ENCODE peak calls at places on chromosomes 2 and 18, in nine cellular contexts. One of them, this sample, is unnamed.
A peak's percentile ranks its signal among the peaks of the same experiment; 100 is the strongest.

GRCh38 chr2:84631985-84632384 is 115.7 kb downstream of the DNAH6 start:
- DNase-seq in A549: no peak
- DNase-seq in body of pancreas: no peak
- DNase-seq in CD4-positive, alpha-beta memory T cell: no peak
- DNase-seq in HAP-1: no peak
- DNase-seq in psoas muscle: no peak
- DNase-seq in CD8-positive, alpha-beta T cell: no peak
- DNase-seq in GM23338: no peak
- DNase-seq in SK-N-SH: no peak
- DNase-seq in this sample: no peak

GRCh38 chr2:218041302-218042165 is 27.5 kb upstream of the RUFY4 start:
- DNase-seq in A549: no peak
- DNase-seq in body of pancreas: no peak
- DNase-seq in CD4-positive, alpha-beta memory T cell: no peak
- DNase-seq in HAP-1: no peak
- DNase-seq in psoas muscle: no peak
- DNase-seq in CD8-positive, alpha-beta T cell: no peak
- DNase-seq in GM23338: no peak
- DNase-seq in SK-N-SH: no peak
- DNase-seq in this sample: no peak

GRCh38 chr2:57617327-57617726 is 429.3 kb upstream of the VRK2 start:
- DNase-seq in A549: no peak
- DNase-seq in body of pancreas: no peak
- DNase-seq in CD4-positive, alpha-beta memory T cell: no peak
- DNase-seq in HAP-1: no peak
- DNase-seq in psoas muscle: no peak
- DNase-seq in CD8-positive, alpha-beta T cell: no peak
- DNase-seq in GM23338: no peak
- DNase-seq in SK-N-SH: no peak
- DNase-seq in this sample: no peak

GRCh38 chr2:120104002-120104467 is 91.2 kb downstream of the EPB41L5 start:
- DNase-seq in A549: no peak
- DNase-seq in body of pancreas: no peak
- DNase-seq in CD4-positive, alpha-beta memory T cell: no peak
- DNase-seq in HAP-1: peak; percentile 83
- DNase-seq in psoas muscle: no peak
- DNase-seq in CD8-positive, alpha-beta T cell: no peak
- DNase-seq in GM23338: no peak
- DNase-seq in SK-N-SH: no peak
- DNase-seq in this sample: no peak

GRCh38 chr2:219727771-219728429 is 100.5 kb downstream of the SLC4A3 start:
- DNase-seq in A549: no peak
- DNase-seq in body of pancreas: no peak
- DNase-seq in CD4-positive, alpha-beta memory T cell: no peak
- DNase-seq in HAP-1: no peak
- DNase-seq in psoas muscle: peak; percentile 28
- DNase-seq in CD8-positive, alpha-beta T cell: no peak
- DNase-seq in GM23338: no peak
- DNase-seq in SK-N-SH: no peak
- DNase-seq in this sample: no peak

GRCh38 chr2:192153561-192153960 is 41.2 kb downstream of the TMEFF2 start:
- DNase-seq in A549: no peak
- DNase-seq in body of pancreas: no peak
- DNase-seq in CD4-positive, alpha-beta memory T cell: no peak
- DNase-seq in HAP-1: no peak
- DNase-seq in psoas muscle: no peak
- DNase-seq in CD8-positive, alpha-beta T cell: no peak
- DNase-seq in GM23338: no peak
- DNase-seq in SK-N-SH: no peak
- DNase-seq in this sample: no peak

GRCh38 chr18:25279133-25279532 is 72.8 kb downstream of the ZNF521 start:
- DNase-seq in A549: no peak
- DNase-seq in body of pancreas: no peak
- DNase-seq in CD4-positive, alpha-beta memory T cell: no peak
- DNase-seq in HAP-1: no peak
- DNase-seq in psoas muscle: no peak
- DNase-seq in CD8-positive, alpha-beta T cell: no peak
- DNase-seq in GM23338: no peak
- DNase-seq in SK-N-SH: no peak
- DNase-seq in this sample: no peak

GRCh38 chr2:71804251-71804650 is 343.4 kb downstream of the CYP26B1 start:
- DNase-seq in A549: no peak
- DNase-seq in body of pancreas: no peak
- DNase-seq in CD4-positive, alpha-beta memory T cell: no peak
- DNase-seq in HAP-1: no peak
- DNase-seq in psoas muscle: no peak
- DNase-seq in CD8-positive, alpha-beta T cell: no peak
- DNase-seq in GM23338: peak; percentile 10
- DNase-seq in SK-N-SH: no peak
- DNase-seq in this sample: no peak

GRCh38 chr2:239321596-239322413 is 79.0 kb downstream of the HDAC4 start:
- DNase-seq in A549: no peak
- DNase-seq in body of pancreas: no peak
- DNase-seq in CD4-positive, alpha-beta memory T cell: peak; percentile 68
- DNase-seq in HAP-1: no peak
- DNase-seq in psoas muscle: no peak
- DNase-seq in CD8-positive, alpha-beta T cell: peak; percentile 77
- DNase-seq in GM23338: no peak
- DNase-seq in SK-N-SH: peak; percentile 9
- DNase-seq in this sample: no peak

GRCh38 chr2:68318686-68319396 is 908 bp downstream of the CNRIP1 start:
- DNase-seq in A549: no peak
- DNase-seq in body of pancreas: no peak
- DNase-seq in CD4-positive, alpha-beta memory T cell: no peak
- DNase-seq in HAP-1: no peak
- DNase-seq in psoas muscle: peak; percentile 23
- DNase-seq in CD8-positive, alpha-beta T cell: no peak
- DNase-seq in GM23338: peak; percentile 72
- DNase-seq in SK-N-SH: peak; percentile 63
- DNase-seq in this sample: no peak

GRCh38 chr2:221025397-221025796 is 546.7 kb downstream of the EPHA4 start:
- DNase-seq in A549: no peak
- DNase-seq in body of pancreas: no peak
- DNase-seq in CD4-positive, alpha-beta memory T cell: no peak
- DNase-seq in HAP-1: no peak
- DNase-seq in psoas muscle: no peak
- DNase-seq in CD8-positive, alpha-beta T cell: no peak
- DNase-seq in GM23338: no peak
- DNase-seq in SK-N-SH: no peak
- DNase-seq in this sample: no peak

GRCh38 chr2:16413257-16413656 is 252.4 kb downstream of the CYRIA start:
- DNase-seq in A549: no peak
- DNase-seq in body of pancreas: no peak
- DNase-seq in CD4-positive, alpha-beta memory T cell: no peak
- DNase-seq in HAP-1: no peak
- DNase-seq in psoas muscle: no peak
- DNase-seq in CD8-positive, alpha-beta T cell: no peak
- DNase-seq in GM23338: no peak
- DNase-seq in SK-N-SH: no peak
- DNase-seq in this sample: no peak

GRCh38 chr18:79939096-79939495 is 12.4 kb downstream of the SLC66A2 start:
- DNase-seq in A549: no peak
- DNase-seq in body of pancreas: peak; percentile 1
- DNase-seq in CD4-positive, alpha-beta memory T cell: no peak
- DNase-seq in HAP-1: no peak
- DNase-seq in psoas muscle: no peak
- DNase-seq in CD8-positive, alpha-beta T cell: no peak
- DNase-seq in GM23338: no peak
- DNase-seq in SK-N-SH: no peak
- DNase-seq in this sample: no peak

GRCh38 chr18:59357928-59358327 is 1.1 kb downstream of the LMAN1 start:
- DNase-seq in A549: no peak
- DNase-seq in body of pancreas: peak; percentile 30
- DNase-seq in CD4-positive, alpha-beta memory T cell: peak; percentile 24
- DNase-seq in HAP-1: no peak
- DNase-seq in psoas muscle: no peak
- DNase-seq in CD8-positive, alpha-beta T cell: no peak
- DNase-seq in GM23338: no peak
- DNase-seq in SK-N-SH: peak; percentile 8
- DNase-seq in this sample: no peak

GRCh38 chr2:157789933-157790511 is 86.1 kb downstream of the ACVR1 start:
- DNase-seq in A549: no peak
- DNase-seq in body of pancreas: peak; percentile 83
- DNase-seq in CD4-positive, alpha-beta memory T cell: no peak
- DNase-seq in HAP-1: no peak
- DNase-seq in psoas muscle: peak; percentile 55
- DNase-seq in CD8-positive, alpha-beta T cell: peak; percentile 21
- DNase-seq in GM23338: no peak
- DNase-seq in SK-N-SH: no peak
- DNase-seq in this sample: no peak

GRCh38 chr2:153477096-153477555 is 1.4 kb downstream of the RPRM start:
- DNase-seq in A549: no peak
- DNase-seq in body of pancreas: peak; percentile 14
- DNase-seq in CD4-positive, alpha-beta memory T cell: no peak
- DNase-seq in HAP-1: peak; percentile 65
- DNase-seq in psoas muscle: peak; percentile 21
- DNase-seq in CD8-positive, alpha-beta T cell: no peak
- DNase-seq in GM23338: peak; percentile 39
- DNase-seq in SK-N-SH: peak; percentile 56
- DNase-seq in this sample: no peak
- H3K4me3 ChIP-seq in A549: no peak overlapping the region
- H3K4me3 ChIP-seq in body of pancreas: no peak overlapping the region
- H3K4me3 ChIP-seq in CD4-positive, alpha-beta memory T cell: no peak overlapping the region
- H3K4me3 ChIP-seq in HAP-1: peak overlapping the region; percentile 34
- H3K4me3 ChIP-seq in psoas muscle: peak overlapping the region; percentile 66
- H3K4me3 ChIP-seq in CD8-positive, alpha-beta T cell: peak overlapping the region; percentile 40
- H3K4me3 ChIP-seq in GM23338: peak overlapping the region; percentile 71
- H3K4me3 ChIP-seq in SK-N-SH: no peak overlapping the region
- H3K4me3 ChIP-seq in this sample: peak overlapping the region; percentile 65

GRCh38 chr2:45892236-45892701 is 240.8 kb downstream of the PRKCE start:
- DNase-seq in A549: no peak
- DNase-seq in body of pancreas: no peak
- DNase-seq in CD4-positive, alpha-beta memory T cell: no peak
- DNase-seq in HAP-1: no peak
- DNase-seq in psoas muscle: no peak
- DNase-seq in CD8-positive, alpha-beta T cell: no peak
- DNase-seq in GM23338: no peak
- DNase-seq in SK-N-SH: no peak
- DNase-seq in this sample: no peak

GRCh38 chr2:45894211-45894610 is 242.7 kb downstream of the PRKCE start:
- DNase-seq in A549: no peak
- DNase-seq in body of pancreas: no peak
- DNase-seq in CD4-positive, alpha-beta memory T cell: no peak
- DNase-seq in HAP-1: no peak
- DNase-seq in psoas muscle: no peak
- DNase-seq in CD8-positive, alpha-beta T cell: no peak
- DNase-seq in GM23338: no peak
- DNase-seq in SK-N-SH: no peak
- DNase-seq in this sample: no peak

GRCh38 chr2:45891719-45892118 is 240.2 kb downstream of the PRKCE start:
- DNase-seq in A549: no peak
- DNase-seq in body of pancreas: peak; percentile 82
- DNase-seq in CD4-positive, alpha-beta memory T cell: no peak
- DNase-seq in HAP-1: no peak
- DNase-seq in psoas muscle: no peak
- DNase-seq in CD8-positive, alpha-beta T cell: no peak
- DNase-seq in GM23338: no peak
- DNase-seq in SK-N-SH: no peak
- DNase-seq in this sample: no peak

GRCh38 chr2:45890819-45891218 is 239.3 kb downstream of the PRKCE start:
- DNase-seq in A549: no peak
- DNase-seq in body of pancreas: no peak
- DNase-seq in CD4-positive, alpha-beta memory T cell: peak; percentile 36
- DNase-seq in HAP-1: no peak
- DNase-seq in psoas muscle: no peak
- DNase-seq in CD8-positive, alpha-beta T cell: peak; percentile 28
- DNase-seq in GM23338: no peak
- DNase-seq in SK-N-SH: no peak
- DNase-seq in this sample: no peak

DNA sequence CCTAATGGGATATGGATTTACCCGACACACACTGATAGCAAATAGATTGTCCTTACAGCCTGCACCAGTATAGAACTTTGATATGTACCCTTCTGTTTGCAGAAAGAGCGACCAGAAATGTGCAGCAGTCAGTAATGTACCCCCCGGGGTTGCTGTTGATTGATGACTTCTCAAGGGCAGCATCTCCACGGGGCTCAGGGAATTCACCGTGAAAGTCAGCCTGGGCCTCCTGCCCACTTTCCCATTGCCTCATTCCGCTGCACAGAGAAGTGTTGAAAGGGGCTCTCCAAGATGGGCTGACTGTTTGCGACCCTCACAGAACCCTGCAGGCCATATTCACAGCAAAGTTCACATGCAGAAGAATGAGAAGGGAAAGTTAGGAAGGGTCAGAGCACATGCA is 241.3 kb downstream of the PRKCE start:
- DNase-seq in A549: no peak
- DNase-seq in body of pancreas: peak; percentile 65
- DNase-seq in CD4-positive, alpha-beta memory T cell: no peak
- DNase-seq in HAP-1: no peak
- DNase-seq in psoas muscle: no peak
- DNase-seq in CD8-positive, alpha-beta T cell: no peak
- DNase-seq in GM23338: no peak
- DNase-seq in SK-N-SH: no peak
- DNase-seq in this sample: no peak
- H3K4me1 ChIP-seq in A549: no peaks in the 10 kb centered on the region
- H3K4me1 ChIP-seq in body of pancreas: peaks cover 49% of the 10 kb centered on the region
- H3K4me1 ChIP-seq in CD4-positive, alpha-beta memory T cell: peaks cover 5% of the 10 kb centered on the region
- H3K4me1 ChIP-seq in HAP-1: no peaks in the 10 kb centered on the region
- H3K4me1 ChIP-seq in psoas muscle: no peaks in the 10 kb centered on the region
- H3K4me1 ChIP-seq in CD8-positive, alpha-beta T cell: peaks cover 41% of the 10 kb centered on the region
- H3K4me1 ChIP-seq in GM23338: peaks cover 3% of the 10 kb centered on the region
- H3K4me1 ChIP-seq in SK-N-SH: peaks cover 15% of the 10 kb centered on the region
- H3K4me1 ChIP-seq in this sample: no peaks in the 10 kb centered on the region

GRCh38 chr18:3874593-3874992 is 424.6 kb downstream of the TGIF1 start:
- DNase-seq in A549: no peak
- DNase-seq in body of pancreas: no peak
- DNase-seq in CD4-positive, alpha-beta memory T cell: no peak
- DNase-seq in HAP-1: no peak
- DNase-seq in psoas muscle: no peak
- DNase-seq in CD8-positive, alpha-beta T cell: no peak
- DNase-seq in GM23338: no peak
- DNase-seq in SK-N-SH: no peak
- DNase-seq in this sample: no peak
- H3K4me3 ChIP-seq in A549: no peak overlapping the region
- H3K4me3 ChIP-seq in body of pancreas: no peak overlapping the region
- H3K4me3 ChIP-seq in CD4-positive, alpha-beta memory T cell: no peak overlapping the region
- H3K4me3 ChIP-seq in HAP-1: no peak overlapping the region
- H3K4me3 ChIP-seq in psoas muscle: no peak overlapping the region
- H3K4me3 ChIP-seq in CD8-positive, alpha-beta T cell: no peak overlapping the region
- H3K4me3 ChIP-seq in GM23338: no peak overlapping the region
- H3K4me3 ChIP-seq in SK-N-SH: no peak overlapping the region
- H3K4me3 ChIP-seq in this sample: no peak overlapping the region

DNA sequence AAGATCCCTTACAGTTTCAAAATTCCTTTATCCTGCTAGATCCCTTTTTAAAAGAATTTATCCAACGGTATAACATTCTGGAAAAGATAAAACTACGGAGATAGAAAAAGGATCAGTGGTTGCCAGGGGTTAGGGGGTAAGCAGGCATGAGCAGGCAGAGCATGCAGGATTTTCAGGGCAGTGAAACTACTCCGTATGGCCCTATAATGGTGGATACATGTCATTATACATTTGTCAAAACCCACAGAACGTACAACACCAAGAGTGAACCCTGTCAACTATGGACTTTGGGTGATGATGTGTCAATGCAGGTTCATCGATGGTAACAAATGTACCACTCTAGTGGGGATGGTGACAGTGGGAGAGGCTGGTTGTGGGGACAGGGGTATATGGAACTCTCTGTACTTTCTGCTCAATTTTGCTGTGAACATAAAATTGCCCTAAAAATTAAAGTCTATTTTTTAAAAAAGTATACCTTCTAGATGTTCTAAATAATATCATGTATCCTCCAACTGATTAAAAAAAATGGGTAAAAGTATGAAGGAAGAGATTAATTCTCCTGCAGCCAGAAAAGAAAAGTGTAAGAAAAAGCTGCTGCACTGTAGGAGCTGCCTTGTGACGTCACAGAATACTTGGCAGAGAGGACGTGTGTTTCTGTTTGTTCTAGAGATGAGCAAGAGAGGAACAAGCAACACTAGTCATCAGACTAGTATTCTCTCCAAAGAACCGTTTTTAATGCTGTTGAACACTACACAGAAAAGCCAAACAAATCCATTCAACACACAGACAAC is 23.6 kb downstream of the ANKRD44 start:
- DNase-seq in A549: peak; percentile 84
- DNase-seq in body of pancreas: peak; percentile 42
- DNase-seq in CD4-positive, alpha-beta memory T cell: peak; percentile 78
- DNase-seq in HAP-1: no peak
- DNase-seq in psoas muscle: no peak
- DNase-seq in CD8-positive, alpha-beta T cell: peak; percentile 67
- DNase-seq in GM23338: no peak
- DNase-seq in SK-N-SH: no peak
- DNase-seq in this sample: no peak
- H3K4me1 ChIP-seq in A549: peaks cover 17% of the 10 kb centered on the region
- H3K4me1 ChIP-seq in body of pancreas: no peaks in the 10 kb centered on the region
- H3K4me1 ChIP-seq in CD4-positive, alpha-beta memory T cell: peaks cover 99% of the 10 kb centered on the region
- H3K4me1 ChIP-seq in HAP-1: peaks cover 8% of the 10 kb centered on the region
- H3K4me1 ChIP-seq in psoas muscle: no peaks in the 10 kb centered on the region
- H3K4me1 ChIP-seq in CD8-positive, alpha-beta T cell: peaks cover 93% of the 10 kb centered on the region
- H3K4me1 ChIP-seq in GM23338: no peaks in the 10 kb centered on the region
- H3K4me1 ChIP-seq in SK-N-SH: peaks cover 2% of the 10 kb centered on the region
- H3K4me1 ChIP-seq in this sample: no peaks in the 10 kb centered on the region